ENCODE peak calls at places on chromosome 21, in eight cellular contexts. Y, W, L, P, S, Z, T and I are unnamed samples.

GRCh38 chr21:44952116-44952928 is 12.5 kb downstream of the SLX9 start:
- DNase-seq in W (peak; percentile 87), P (no peak), Z (no peak), Y (no peak), S (no peak), T (no peak), L (no peak), I (no peak)

GRCh38 chr21:17118638-17119384 is 394.0 kb upstream of the CXADR start:
- DNase-seq in Y (no peak), T (no peak), P (no peak), L (no peak), S (no peak), W (no peak), Z (no peak), I (no peak)

GRCh38 chr21:31354604-31355443 is 10.8 kb upstream of the TIAM1 start:
- DNase-seq in T (peak; percentile 99), Y (no peak), S (peak; percentile 77), Z (peak; percentile 95), L (no peak), P (no peak), W (no peak), I (peak; percentile 82)

GRCh38 chr21:44965251-44966022 is 25.6 kb downstream of the SLX9 start:
- DNase-seq in Z (peak; percentile 38), P (no peak), T (no peak), W (no peak), Y (no peak), S (no peak), L (no peak), I (no peak)

GRCh38 chr21:17925900-17926299 is 106.7 kb upstream of the C21orf91 start:
- DNase-seq in T (no peak), Y (no peak), Z (peak; percentile 52), L (no peak), W (no peak), P (no peak), S (no peak), I (no peak)

GRCh38 chr21:46057710-46058241 is 40.1 kb upstream of the COL6A2 start:
- DNase-seq in L (no peak), Y (no peak), T (no peak), P (no peak), Z (no peak), W (peak; percentile 61), S (no peak), I (no peak)

GRCh38 chr21:39263372-39263771 is 50.1 kb downstream of the BRWD1 start:
- DNase-seq in L (no peak), W (no peak), P (no peak), Z (peak; percentile 49), Y (no peak), S (no peak), T (peak; percentile 8), I (no peak)

GRCh38 chr21:38505654-38506523 is 7.6 kb upstream of the ERG start:
- DNase-seq in T (peak; percentile 31), Z (peak; percentile 89), S (no peak), L (peak; percentile 32), Y (peak; percentile 15), P (peak; percentile 39), W (no peak), I (no peak)

GRCh38 chr21:26495283-26495849 is 77.7 kb downstream of the CYYR1 start:
- DNase-seq in Y (no peak), Z (no peak), S (no peak), L (no peak), P (no peak), T (no peak), W (no peak), I (no peak)

GRCh38 chr21:42617476-42617875 is 35.9 kb upstream of the PDE9A start:
- DNase-seq in T (no peak), Y (no peak), S (no peak), L (no peak), P (no peak), W (peak; percentile 74), Z (no peak), I (no peak)

GRCh38 chr21:42913461-42913860 is 12.0 kb downstream of the ERVH48-1 start:
- DNase-seq in W (peak; percentile 65), T (no peak), Z (no peak), Y (no peak), L (no peak), P (no peak), S (no peak), I (no peak)

GRCh38 chr21:45985471-45986315 is 4.1 kb downstream of the COL6A1 start:
- DNase-seq in Z (no peak), T (no peak), W (peak; percentile 80), Y (no peak), S (no peak), P (no peak), L (no peak), I (no peak)

GRCh38 chr21:42473495-42474042 is 22.5 kb downstream of the RSPH1 start:
- DNase-seq in W (no peak), L (no peak), S (no peak), Z (no peak), P (no peak), T (no peak), Y (no peak), I (no peak)

GRCh38 chr21:38811257-38811656 is 5.5 kb downstream of the ETS2 start:
- DNase-seq in P (no peak), Y (no peak), T (peak; percentile 94), S (no peak), L (no peak), W (no peak), Z (peak; percentile 98), I (peak; percentile 66)

GRCh38 chr21:42320791-42321190 is 5.6 kb upstream of the TFF3 start:
- DNase-seq in W (peak; percentile 27), Z (no peak), Y (no peak), L (no peak), S (no peak), T (no peak), P (no peak), I (no peak)

GRCh38 chr21:31181089-31181757 is 142.9 kb upstream of the KRTAP19-8 start:
- DNase-seq in T (no peak), Y (no peak), P (no peak), Z (no peak), W (peak; percentile 9), S (peak; percentile 64), L (no peak), I (no peak)

GRCh38 chr21:42496839-42497202 is 797 bp upstream of the RSPH1 start:
- DNase-seq in L (no peak), S (no peak), P (no peak), Z (no peak), Y (no peak), T (no peak), W (peak; percentile 89), I (no peak)

GRCh38 chr21:42376338-42376982 is 10.1 kb upstream of the TFF1 start:
- DNase-seq in L (no peak), Y (no peak), W (no peak), T (no peak), P (no peak), S (no peak), Z (no peak), I (no peak)

GRCh38 chr21:26806734-26807372 is 38.4 kb downstream of the ADAMTS1 start:
- DNase-seq in P (no peak), W (no peak), Z (peak; percentile 87), S (no peak), L (no peak), Y (no peak), T (peak; percentile 66), I (no peak)

GRCh38 chr21:33660406-33660805 is 18.1 kb downstream of the ITSN1 start:
- DNase-seq in P (no peak), Y (no peak), S (no peak), L (no peak), T (no peak), Z (no peak), W (no peak), I (no peak)

GRCh38 chr21:46667191-46667734 is 31.8 kb downstream of the PRMT2 start:
- DNase-seq in T (no peak), P (peak; percentile 32), S (peak; percentile 23), L (peak; percentile 64), W (no peak), Y (peak; percentile 12), Z (peak; percentile 54), I (no peak)

GRCh38 chr21:43611598-43612369 is 47.5 kb downstream of the HSF2BP start:
- DNase-seq in Z (peak; percentile 80), L (peak; percentile 70), Y (no peak), P (peak; percentile 64), S (no peak), T (no peak), W (peak; percentile 88), I (no peak)

GRCh38 chr21:19122371-19122770 is 718.8 kb upstream of the TMPRSS15 start:
- DNase-seq in Z (no peak), P (no peak), L (no peak), T (no peak), W (no peak), S (no peak), Y (no peak), I (no peak)

GRCh38 chr21:44437371-44437695 is 18.0 kb upstream of the LRRC3 start:
- DNase-seq in Y (no peak), P (no peak), S (no peak), W (peak; percentile 51), L (no peak), Z (no peak), T (no peak), I (no peak)

GRCh38 chr21:36330904-36331303 is 10.9 kb downstream of the MORC3 start:
- DNase-seq in Z (peak; percentile 69), P (peak; percentile 53), W (peak; percentile 89), L (peak; percentile 61), T (no peak), Y (no peak), S (peak; percentile 48), I (no peak)

GRCh38 chr21:37119421-37120218 is 46.6 kb downstream of the TTC3 start:
- DNase-seq in S (no peak), Y (no peak), W (no peak), P (no peak), L (no peak), Z (no peak), T (no peak), I (no peak)